ENCODE peak calls at places on chromosomes 2 and 18, in five cellular contexts. J is cardiac muscle cell, U is OCI-LY7, P is right lobe of liver, T is IMR-90. E is an unnamed sample.

GRCh38 chr2:231399853-231400667 is 4.5 kb downstream of the B3GNT7 start:
- DNase-seq in J (peak; percentile 53), P (peak; percentile 54), T (no peak), U (no peak), E (no peak)

GRCh38 chr2:189312643-189313042 is 128.6 kb upstream of the WDR75 start:
- DNase-seq in U (no peak), J (no peak), T (no peak), P (no peak), E (no peak)

GRCh38 chr2:191404568-191404991 is 159.4 kb downstream of the MYO1B start:
- DNase-seq in P (no peak), J (peak; percentile 21), U (no peak), T (peak; percentile 50), E (no peak)

GRCh38 chr2:204643326-204643725 is 98.1 kb downstream of the PARD3B start:
- DNase-seq in J (no peak), U (no peak), P (no peak), T (peak; percentile 71), E (no peak)

GRCh38 chr2:110858135-110858737 is 125.9 kb downstream of the ACOXL start:
- DNase-seq in U (peak; percentile 88), P (no peak), T (no peak), J (no peak), E (no peak)

GRCh38 chr2:172701250-172701649 is 34.4 kb upstream of the RAPGEF4 start:
- DNase-seq in J (peak; percentile 26), T (peak; percentile 92), P (no peak), U (no peak), E (peak; percentile 36)

GRCh38 chr18:58402247-58402646 is 226.6 kb downstream of the ALPK2 start:
- DNase-seq in T (no peak), P (no peak), U (no peak), J (no peak), E (no peak)

GRCh38 chr2:72883356-72883962 is 3.7 kb upstream of the SPR start:
- DNase-seq in P (no peak), J (peak; percentile 65), T (peak; percentile 46), U (peak; percentile 20), E (no peak)

GRCh38 chr2:222864296-222864695 is 3.5 kb downstream of the ACSL3 start:
- DNase-seq in P (no peak), U (no peak), J (peak; percentile 79), T (peak; percentile 84), E (peak; percentile 44)

GRCh38 chr2:148965596-148966431 is 72.7 kb upstream of the LYPD6B start:
- DNase-seq in J (no peak), P (no peak), T (no peak), U (peak; percentile 24), E (no peak)

GRCh38 chr18:13216732-13217465 is 1.7 kb upstream of the LDLRAD4 start:
- DNase-seq in P (peak; percentile 64), J (no peak), T (no peak), U (no peak), E (no peak)
- TF ChIP-seq CTCF in P (peak; percentile 18), J (peak; percentile 16), T (no peak), U (no peak), E (no peak)

DNA sequence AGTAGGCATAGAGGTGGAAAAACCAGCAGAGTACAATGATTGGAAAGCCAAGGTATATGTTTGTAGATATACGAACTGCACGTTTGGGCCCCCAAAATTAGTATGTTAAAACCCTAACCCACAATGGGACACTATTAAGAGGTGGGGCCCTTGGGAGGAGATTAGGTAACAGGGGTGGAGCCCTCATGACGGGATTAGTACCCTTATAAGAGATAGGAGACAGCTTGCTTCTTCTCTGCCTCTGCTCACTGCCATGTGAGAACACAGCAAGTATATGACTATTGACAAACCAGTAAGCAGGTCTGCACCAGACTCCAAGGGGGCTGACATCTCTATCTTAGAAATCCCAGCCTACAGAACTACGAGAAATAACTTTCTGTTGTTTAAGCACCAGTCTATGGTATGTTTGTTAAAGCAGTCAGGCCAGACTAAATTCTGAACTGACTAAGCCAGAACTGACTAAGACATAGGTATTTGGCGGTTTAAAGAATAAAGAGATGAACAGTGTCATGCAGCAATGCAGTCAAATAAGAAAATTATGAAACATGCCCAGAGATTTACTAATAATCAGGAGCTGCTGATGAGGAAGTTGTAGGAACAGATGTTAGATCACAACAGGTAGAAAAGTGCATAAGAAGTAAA is 182.9 kb downstream of the DYM start:
- DNase-seq in J (peak; percentile 11), T (peak; percentile 86), P (no peak), U (no peak), E (peak; percentile 34)
- H3K27ac ChIP-seq in J (no peak overlapping the region), T (peak overlapping the region; percentile 4), P (no peak overlapping the region), U (no peak overlapping the region), E (no peak overlapping the region)

GRCh38 chr2:232723027-232723426 is 25.9 kb downstream of the GIGYF2 start:
- DNase-seq in U (no peak), P (no peak), T (no peak), J (no peak), E (no peak)

GRCh38 chr2:232721261-232721660 is 24.1 kb downstream of the GIGYF2 start:
- DNase-seq in T (no peak), P (no peak), J (no peak), U (no peak), E (no peak)

DNA sequence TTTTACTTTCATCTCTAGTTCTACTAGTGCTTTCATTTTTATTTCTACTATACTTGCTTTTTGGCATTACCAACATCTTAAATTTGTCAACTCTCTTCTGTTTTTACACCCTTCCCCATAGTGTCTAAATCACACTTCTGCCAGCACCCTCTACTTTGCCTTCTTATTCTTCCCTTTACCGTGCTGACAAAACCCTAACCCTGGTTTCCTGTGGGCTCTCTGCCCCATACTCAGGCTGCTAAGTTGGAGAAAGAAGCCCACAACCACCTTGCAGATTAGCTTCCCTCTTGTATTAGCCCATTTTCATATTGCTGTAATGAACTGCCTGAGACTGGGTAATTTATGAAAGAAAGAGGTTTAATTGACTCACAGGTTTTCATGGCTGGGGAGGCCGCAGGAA is 24.8 kb downstream of the GIGYF2 start:
- DNase-seq in J (no peak), T (no peak), P (no peak), U (no peak), E (no peak)
- H3K4me3 ChIP-seq in J (no peak overlapping the region), T (no peak overlapping the region), P (no peak overlapping the region), U (no peak overlapping the region), E (no peak overlapping the region)

GRCh38 chr2:181781082-181781786 is 100.9 kb upstream of the NEUROD1 start:
- DNase-seq in J (no peak), U (no peak), T (no peak), P (no peak), E (no peak)
- TF ChIP-seq CTCF in J (no peak), U (no peak), T (no peak), P (no peak), E (peak; percentile 6)

E was measured in AG04450.